ENCODE peak calls at places on chromosomes 4 and X, in six cellular contexts. K is A549, Y is GM12878, G is NB4, X is K562, M is HepG2. I is an unnamed sample.

GRCh38 chrX:16002185-16002584 is 121.2 kb upstream of the GRPR start:
- DNase-seq in Y (no peak), X (no peak), M (no peak), K (no peak), G (no peak), I (peak; percentile 50)

GRCh38 chr4:166735553-166735952 is 498.7 kb downstream of the SPOCK3 start:
- DNase-seq in G (no peak), X (no peak), M (no peak), K (no peak), Y (no peak), I (no peak)

GRCh38 chrX:13223868-13224555 is 95.8 kb downstream of the ATXN3L start:
- DNase-seq in Y (no peak), M (peak; percentile 39), K (peak; percentile 64), X (no peak), G (no peak), I (peak; percentile 91)

GRCh38 chrX:102808336-102808735 is 87.8 kb downstream of the GPRASP3 start:
- DNase-seq in M (no peak), K (no peak), X (no peak), G (no peak), Y (no peak), I (no peak)

GRCh38 chr4:165522049-165522448 is 143.2 kb downstream of the CPE start:
- DNase-seq in X (no peak), G (no peak), K (no peak), M (no peak), Y (no peak), I (no peak)

GRCh38 chrX:9851890-9852289 is 65.7 kb downstream of the SHROOM2 start:
- DNase-seq in X (no peak), G (no peak), Y (no peak), M (no peak), K (no peak), I (no peak)

GRCh38 chr4:93648258-93648657 is 180.3 kb upstream of the ATOH1 start:
- DNase-seq in Y (no peak), X (no peak), G (no peak), K (no peak), M (no peak), I (no peak)

GRCh38 chr4:6022607-6023288 is 4.5 kb upstream of the C4orf50 start:
- DNase-seq in K (no peak), Y (no peak), X (no peak), G (no peak), M (no peak), I (no peak)

GRCh38 chrX:102042706-102043325 is 82.7 kb upstream of the TCEAL2 start:
- DNase-seq in Y (no peak), M (no peak), K (no peak), X (no peak), G (no peak), I (no peak)

GRCh38 chr4:114601304-114602052 is 2.9 kb downstream of the UGT8 start:
- DNase-seq in X (no peak), Y (peak; percentile 32), K (no peak), M (no peak), G (no peak), I (no peak)

GRCh38 chrX:20059467-20060128 is 57.1 kb downstream of the MAP7D2 start:
- DNase-seq in K (no peak), Y (no peak), G (no peak), M (no peak), X (no peak), I (no peak)
- TF ChIP-seq MYC in K (no peak), Y (no peak), G (no peak), M (no peak), X (no peak), I (no peak)

GRCh38 chr4:174282836-174283506 is 496 bp downstream of the FBXO8 start:
- DNase-seq in Y (peak; percentile 86), X (peak; percentile 95), G (peak; percentile 93), K (peak; percentile 85), M (peak; percentile 93), I (peak; percentile 93)
- TF ChIP-seq MYC in Y (no peak), X (no peak), G (no peak), K (no peak), M (no peak), I (no peak)

DNA sequence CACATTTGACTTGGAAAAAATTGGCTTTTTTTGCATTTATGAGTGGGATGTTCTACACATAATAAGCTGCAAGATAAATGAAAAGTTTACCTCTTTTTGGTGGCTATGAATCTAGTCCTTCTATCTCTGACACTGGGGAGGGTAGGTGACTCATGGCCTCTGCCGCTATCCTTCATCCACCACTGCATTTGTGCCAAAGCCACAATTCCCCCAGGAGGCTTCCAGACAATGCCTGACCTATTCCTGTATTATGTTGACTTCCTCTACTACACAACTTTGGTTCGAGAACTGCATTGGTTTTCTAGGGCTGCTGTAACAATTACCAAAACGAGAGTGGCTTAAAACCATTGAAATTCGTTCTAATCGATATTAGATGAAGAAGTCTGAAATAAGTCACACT is 245.6 kb downstream of the TRAM1L1 start:
- DNase-seq in M (no peak), K (no peak), X (no peak), G (peak; percentile 69), Y (no peak), I (no peak)
- TF ChIP-seq MYC in M (no peak), K (no peak), X (no peak), G (no peak), Y (no peak), I (no peak)

GRCh38 chr4:160872491-160872890 is 1291.3 kb downstream of the FSTL5 start:
- DNase-seq in G (no peak), X (no peak), K (no peak), M (peak; percentile 23), Y (no peak), I (no peak)
- TF ChIP-seq MYC in G (no peak), X (no peak), K (no peak), M (no peak), Y (no peak), I (no peak)

I was measured in endothelial cell of umbilical vein.